ENCODE peak calls at places on chromosomes 16 and 17, in five cellular contexts. X, K, F, P and W are unnamed samples.

GRCh38 chr17:28342313-28342712 is 6.8 kb downstream of the TNFAIP1 start:
- DNase-seq in X (no peak), K (no peak), F (no peak), P (no peak), W (no peak)

GRCh38 chr16:9755076-9755475 is 427.2 kb downstream of the GRIN2A start:
- DNase-seq in X (no peak), K (no peak), F (no peak), P (no peak), W (no peak)

GRCh38 chr16:31001507-31002251 is 8.8 kb downstream of the STX1B start:
- DNase-seq in X (no peak), K (no peak), F (no peak), P (no peak), W (no peak)

GRCh38 chr16:9389543-9390207 is 298.2 kb downstream of the HAPSTR1 start:
- DNase-seq in X (no peak), K (no peak), F (no peak), P (no peak), W (no peak)

GRCh38 chr16:88895335-88895734 is 28.9 kb upstream of the PABPN1L start:
- DNase-seq in X (no peak), K (no peak), F (no peak), P (no peak), W (no peak)

GRCh38 chr16:72827907-72828306 is 220.0 kb downstream of the ZFHX3 start:
- DNase-seq in X (no peak), K (no peak), F (no peak), P (no peak), W (no peak)

GRCh38 chr17:596763-597644 is 117.6 kb downstream of the VPS53 start:
- DNase-seq in X (no peak), K (no peak), F (peak; percentile 79), P (no peak), W (peak; percentile 60)

GRCh38 chr16:89722392-89723278 is 1.3 kb downstream of the ZNF276 start:
- DNase-seq in X (no peak), K (no peak), F (no peak), P (peak; percentile 57), W (peak; percentile 84)

GRCh38 chr17:80104321-80104955 is 3.1 kb downstream of the GAA start:
- DNase-seq in X (peak; percentile 74), K (no peak), F (peak; percentile 97), P (no peak), W (no peak)

GRCh38 chr17:9202572-9202971 is 181.3 kb downstream of the NTN1 start:
- DNase-seq in X (no peak), K (no peak), F (no peak), P (no peak), W (no peak)

GRCh38 chr17:77462553-77463497 is 322.1 kb downstream of the SEC14L1 start:
- DNase-seq in X (no peak), K (no peak), F (no peak), P (no peak), W (no peak)

GRCh38 chr16:28188085-28188916 is 23.5 kb downstream of the XPO6 start:
- DNase-seq in X (no peak), K (no peak), F (no peak), P (no peak), W (no peak)

GRCh38 chr16:50038756-50039529 is 13.9 kb downstream of the CNEP1R1 start:
- DNase-seq in X (no peak), K (no peak), F (no peak), P (no peak), W (no peak)